ENCODE peak calls at places on chromosomes 11 and 22, in five cellular contexts. One of them, this sample, is unnamed.

GRCh38 chr22:37228106-37229011 is 15.7 kb downstream of the RAC2 start:
- DNase-seq in left ventricle myocardium inferior: peak
- DNase-seq in Peyer's patch: no peak
- DNase-seq in kidney epithelial cell: no peak
- DNase-seq in WERI-Rb-1: no peak
- DNase-seq in this sample: peak

GRCh38 chr11:57648791-57649735 is 649 bp downstream of the YPEL4 start:
- DNase-seq in kidney epithelial cell: no peak
- DNase-seq in WERI-Rb-1: no peak
- DNase-seq in left ventricle myocardium inferior: no peak
- DNase-seq in Peyer's patch: no peak
- DNase-seq in this sample: no peak

GRCh38 chr11:105520706-105521345 is 89.0 kb upstream of the GRIA4 start:
- DNase-seq in left ventricle myocardium inferior: no peak
- DNase-seq in WERI-Rb-1: no peak
- DNase-seq in kidney epithelial cell: no peak
- DNase-seq in Peyer's patch: no peak
- DNase-seq in this sample: no peak

GRCh38 chr22:20242393-20243175 is 25.5 kb downstream of the RTN4R start:
- DNase-seq in kidney epithelial cell: no peak
- DNase-seq in Peyer's patch: no peak
- DNase-seq in WERI-Rb-1: no peak
- DNase-seq in left ventricle myocardium inferior: no peak
- DNase-seq in this sample: no peak

GRCh38 chr11:117970400-117971024 is 15.7 kb upstream of the IL10RA start:
- DNase-seq in WERI-Rb-1: no peak
- DNase-seq in left ventricle myocardium inferior: no peak
- DNase-seq in Peyer's patch: no peak
- DNase-seq in kidney epithelial cell: no peak
- DNase-seq in this sample: peak

GRCh38 chr11:131688056-131688693 is 317.8 kb downstream of the NTM start:
- DNase-seq in kidney epithelial cell: no peak
- DNase-seq in left ventricle myocardium inferior: peak
- DNase-seq in Peyer's patch: peak
- DNase-seq in WERI-Rb-1: peak
- DNase-seq in this sample: no peak

GRCh38 chr11:47672283-47672730 is 29.9 kb upstream of the MTCH2 start:
- DNase-seq in left ventricle myocardium inferior: no peak
- DNase-seq in WERI-Rb-1: no peak
- DNase-seq in kidney epithelial cell: no peak
- DNase-seq in Peyer's patch: no peak
- DNase-seq in this sample: no peak

GRCh38 chr11:14065153-14065552 is 102.6 kb downstream of the SPON1 start:
- DNase-seq in left ventricle myocardium inferior: no peak
- DNase-seq in WERI-Rb-1: no peak
- DNase-seq in Peyer's patch: peak
- DNase-seq in kidney epithelial cell: no peak
- DNase-seq in this sample: no peak

GRCh38 chr11:61899146-61899841 is 7.9 kb upstream of the FADS3 start:
- DNase-seq in Peyer's patch: peak
- DNase-seq in left ventricle myocardium inferior: peak
- DNase-seq in WERI-Rb-1: peak
- DNase-seq in kidney epithelial cell: no peak
- DNase-seq in this sample: peak

DNA sequence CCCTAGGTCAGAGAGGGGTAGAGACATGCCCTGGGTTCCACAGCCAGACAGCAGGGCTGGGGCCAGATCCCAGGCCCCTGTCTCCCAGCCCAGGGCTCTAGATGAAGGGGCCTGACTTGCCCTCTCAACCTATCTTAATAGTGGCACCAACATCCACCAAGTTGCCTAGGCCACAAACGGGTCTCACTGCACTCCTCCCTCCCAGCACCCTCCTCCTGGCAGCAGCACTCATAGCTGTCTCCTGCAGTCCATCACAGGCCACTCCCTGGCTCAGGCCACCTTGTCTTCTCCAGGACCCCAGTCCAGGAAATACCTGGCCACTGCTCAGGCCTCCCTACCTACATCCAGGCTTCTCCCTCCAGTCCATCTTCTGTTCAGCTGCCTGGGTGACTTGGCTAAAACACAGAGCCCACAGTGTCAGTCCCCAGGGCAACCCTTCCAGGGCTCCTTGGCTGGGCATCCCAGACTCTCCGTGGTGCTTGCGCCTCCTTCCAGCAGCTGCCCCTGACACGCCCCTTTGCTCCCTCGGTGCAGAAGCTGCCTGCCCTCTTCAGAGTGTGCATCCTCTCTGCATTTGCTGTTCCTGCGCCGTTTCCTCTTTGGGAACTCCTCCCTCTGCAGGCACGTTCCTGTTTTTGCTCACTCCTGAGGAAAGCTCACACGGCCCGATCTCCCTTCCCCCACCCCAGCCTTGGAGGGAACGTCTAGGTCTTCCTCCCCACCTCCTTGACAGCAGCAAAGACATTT is 40.5 kb downstream of the LRRC32 start:
- DNase-seq in left ventricle myocardium inferior: peak
- DNase-seq in WERI-Rb-1: no peak
- DNase-seq in kidney epithelial cell: no peak
- DNase-seq in Peyer's patch: peak
- DNase-seq in this sample: peak
- TF ChIP-seq CTCF in left ventricle myocardium inferior: peak
- TF ChIP-seq CTCF in WERI-Rb-1: no peak
- TF ChIP-seq CTCF in kidney epithelial cell: no peak
- TF ChIP-seq CTCF in Peyer's patch: no peak
- TF ChIP-seq CTCF in this sample: no peak

DNA sequence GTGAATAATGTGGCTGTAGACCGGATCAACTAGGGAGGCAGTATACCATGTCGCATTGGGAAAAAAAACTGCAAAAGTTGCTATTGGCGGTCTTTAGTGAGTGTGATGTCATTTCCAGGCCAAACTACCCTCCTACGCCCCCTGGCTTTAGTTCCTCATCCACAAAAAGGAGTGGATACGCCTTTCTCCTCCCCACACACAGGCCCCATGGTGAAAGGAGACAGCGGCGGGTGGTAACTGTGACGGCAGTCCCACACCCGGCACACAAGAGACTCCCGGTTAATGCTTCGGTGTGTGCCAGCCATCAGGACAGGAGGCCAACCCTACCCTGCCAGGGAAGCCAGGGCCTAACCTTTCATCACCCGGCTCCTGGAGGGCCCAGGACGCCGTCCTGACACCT is 11.0 kb downstream of the TP53I11 start:
- DNase-seq in left ventricle myocardium inferior: peak
- DNase-seq in WERI-Rb-1: peak
- DNase-seq in Peyer's patch: no peak
- DNase-seq in kidney epithelial cell: no peak
- DNase-seq in this sample: no peak
- TF ChIP-seq CTCF in left ventricle myocardium inferior: peak
- TF ChIP-seq CTCF in WERI-Rb-1: peak
- TF ChIP-seq CTCF in Peyer's patch: no peak
- TF ChIP-seq CTCF in kidney epithelial cell: no peak
- TF ChIP-seq CTCF in this sample: peak

DNA sequence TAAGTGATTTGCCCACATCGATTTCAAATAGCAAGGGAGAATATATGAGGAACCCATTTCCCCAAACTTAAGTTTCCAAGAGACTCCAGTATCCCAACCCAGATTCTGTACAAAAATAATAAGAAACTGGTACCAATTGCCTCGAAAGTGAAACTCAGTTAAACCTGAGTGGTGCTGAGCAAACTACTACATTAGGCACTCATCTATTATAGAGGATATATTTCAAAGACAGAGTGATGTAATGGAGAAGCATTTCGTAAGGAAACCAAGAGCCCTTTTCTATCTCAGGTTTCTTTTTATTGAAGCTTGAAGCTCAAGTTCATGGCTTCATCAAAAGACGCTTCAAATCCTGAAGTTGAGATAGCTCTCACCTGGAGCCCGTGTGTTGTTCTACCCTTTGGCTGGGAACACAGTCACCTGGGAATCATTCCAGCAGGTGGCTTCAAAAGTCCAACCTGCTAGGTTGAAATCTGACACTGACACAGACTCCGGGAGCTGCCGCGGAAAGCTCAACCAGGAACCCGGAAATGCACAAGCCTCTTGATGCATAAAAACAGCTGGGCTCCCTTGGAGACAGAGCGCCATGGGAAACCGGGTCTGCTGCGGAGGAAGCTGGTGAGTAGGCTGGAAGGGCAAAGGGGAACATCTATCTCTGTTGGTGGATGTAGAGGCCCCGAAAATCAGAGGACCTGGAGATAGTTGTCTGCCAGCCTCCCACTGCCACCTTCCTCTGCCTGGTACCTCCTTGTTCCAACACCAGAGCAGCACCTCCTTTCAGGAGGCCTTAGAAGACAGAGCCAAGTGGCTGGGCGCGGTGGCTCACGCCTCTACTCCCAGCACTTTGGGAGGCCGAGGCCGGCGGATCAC is at the start of gene C11orf52:
- DNase-seq in WERI-Rb-1: no peak
- DNase-seq in kidney epithelial cell: peak
- DNase-seq in left ventricle myocardium inferior: no peak
- DNase-seq in Peyer's patch: peak
- DNase-seq in this sample: no peak
- TF ChIP-seq CTCF in WERI-Rb-1: no peak
- TF ChIP-seq CTCF in kidney epithelial cell: no peak
- TF ChIP-seq CTCF in left ventricle myocardium inferior: no peak
- TF ChIP-seq CTCF in Peyer's patch: peak
- TF ChIP-seq CTCF in this sample: no peak

DNA sequence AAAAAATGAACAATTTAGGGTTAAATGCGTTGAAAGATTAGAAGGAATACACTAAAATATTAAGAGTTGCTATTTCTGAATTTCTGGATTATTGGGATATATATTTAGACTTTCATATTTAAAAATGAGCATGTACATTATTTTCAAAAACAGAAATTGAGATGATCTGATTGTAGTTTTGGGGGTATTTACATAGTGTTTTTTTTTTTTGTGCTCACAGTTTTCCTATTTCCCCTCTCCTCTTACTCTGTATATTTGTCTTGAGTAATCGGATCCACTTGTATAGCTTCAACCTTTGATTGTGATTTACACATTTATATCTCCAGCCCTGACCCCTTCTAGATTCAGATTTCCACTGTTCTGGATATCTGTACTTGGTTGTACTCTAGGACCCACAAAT is 5.3 kb downstream of the USP47 start:
- DNase-seq in WERI-Rb-1: no peak
- DNase-seq in Peyer's patch: no peak
- DNase-seq in left ventricle myocardium inferior: no peak
- DNase-seq in kidney epithelial cell: no peak
- DNase-seq in this sample: no peak
- TF ChIP-seq CTCF in WERI-Rb-1: no peak
- TF ChIP-seq CTCF in Peyer's patch: no peak
- TF ChIP-seq CTCF in left ventricle myocardium inferior: no peak
- TF ChIP-seq CTCF in kidney epithelial cell: no peak
- TF ChIP-seq CTCF in this sample: no peak

GRCh38 chr22:41947181-41948080 is 479 bp upstream of the CENPM start:
- DNase-seq in kidney epithelial cell: no peak
- DNase-seq in WERI-Rb-1: no peak
- DNase-seq in left ventricle myocardium inferior: no peak
- DNase-seq in Peyer's patch: no peak
- DNase-seq in this sample: no peak

GRCh38 chr22:41943661-41944209 is 3.2 kb downstream of the CENPM start:
- DNase-seq in kidney epithelial cell: no peak
- DNase-seq in left ventricle myocardium inferior: no peak
- DNase-seq in WERI-Rb-1: no peak
- DNase-seq in Peyer's patch: no peak
- DNase-seq in this sample: no peak

GRCh38 chr22:41949297-41949965 is 2.5 kb upstream of the CENPM start:
- DNase-seq in WERI-Rb-1: no peak
- DNase-seq in left ventricle myocardium inferior: no peak
- DNase-seq in kidney epithelial cell: no peak
- DNase-seq in Peyer's patch: no peak
- DNase-seq in this sample: no peak

GRCh38 chr22:41948142-41948541 is 1.2 kb upstream of the CENPM start:
- DNase-seq in left ventricle myocardium inferior: no peak
- DNase-seq in kidney epithelial cell: no peak
- DNase-seq in Peyer's patch: no peak
- DNase-seq in WERI-Rb-1: no peak
- DNase-seq in this sample: no peak

GRCh38 chr22:41946360-41947180 is at the start of gene CENPM:
- DNase-seq in WERI-Rb-1: peak
- DNase-seq in kidney epithelial cell: peak
- DNase-seq in left ventricle myocardium inferior: peak
- DNase-seq in Peyer's patch: peak
- DNase-seq in this sample: peak
- TF ChIP-seq CTCF in WERI-Rb-1: peak
- TF ChIP-seq CTCF in kidney epithelial cell: peak
- TF ChIP-seq CTCF in left ventricle myocardium inferior: peak
- TF ChIP-seq CTCF in Peyer's patch: peak
- TF ChIP-seq CTCF in this sample: no peak

DNA sequence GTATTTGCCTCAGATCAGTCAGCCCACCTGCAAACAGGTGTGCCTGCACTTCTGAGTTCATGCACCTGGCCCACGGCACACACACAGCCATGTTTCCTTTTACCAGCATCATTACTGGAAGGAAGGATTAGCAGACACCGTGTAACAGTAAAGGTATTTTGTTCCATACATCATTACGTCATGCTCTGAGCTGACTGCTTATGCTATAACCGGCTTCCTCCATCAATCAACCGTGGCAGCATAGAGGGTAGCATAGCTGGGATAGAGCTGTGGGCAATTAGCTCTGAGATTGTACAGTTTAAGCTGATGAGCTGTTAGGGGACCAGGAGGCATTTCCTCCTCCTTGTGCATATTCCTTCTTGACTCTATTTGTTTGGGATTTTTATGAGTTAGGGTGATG is 102.4 kb downstream of the ME3 start:
- DNase-seq in WERI-Rb-1: peak
- DNase-seq in left ventricle myocardium inferior: no peak
- DNase-seq in kidney epithelial cell: no peak
- DNase-seq in Peyer's patch: no peak
- DNase-seq in this sample: no peak
- TF ChIP-seq CTCF in WERI-Rb-1: no peak
- TF ChIP-seq CTCF in left ventricle myocardium inferior: no peak
- TF ChIP-seq CTCF in kidney epithelial cell: no peak
- TF ChIP-seq CTCF in Peyer's patch: no peak
- TF ChIP-seq CTCF in this sample: no peak

GRCh38 chr11:77819411-77819920 is 1.1 kb downstream of the RSF1 start:
- DNase-seq in Peyer's patch: peak
- DNase-seq in left ventricle myocardium inferior: peak
- DNase-seq in WERI-Rb-1: peak
- DNase-seq in kidney epithelial cell: peak
- DNase-seq in this sample: peak
- TF ChIP-seq CTCF in Peyer's patch: peak
- TF ChIP-seq CTCF in left ventricle myocardium inferior: peak
- TF ChIP-seq CTCF in WERI-Rb-1: no peak
- TF ChIP-seq CTCF in kidney epithelial cell: no peak
- TF ChIP-seq CTCF in this sample: no peak

GRCh38 chr22:26584010-26584409 is 5.9 kb downstream of the TPST2 start:
- DNase-seq in WERI-Rb-1: no peak
- DNase-seq in Peyer's patch: no peak
- DNase-seq in kidney epithelial cell: no peak
- DNase-seq in left ventricle myocardium inferior: no peak
- DNase-seq in this sample: no peak
- TF ChIP-seq CTCF in WERI-Rb-1: no peak
- TF ChIP-seq CTCF in Peyer's patch: no peak
- TF ChIP-seq CTCF in kidney epithelial cell: no peak
- TF ChIP-seq CTCF in left ventricle myocardium inferior: no peak
- TF ChIP-seq CTCF in this sample: no peak

This sample was measured in CD14-positive monocyte.